ENCODE peak calls at places on chromosomes 1 and 21, in four cellular contexts. O is GM12878, A is HCT116, K is SK-N-SH. M is an unnamed sample.
A peak's percentile ranks its signal among the peaks of the same experiment; 100 is the strongest.

GRCh38 chr1:63073530-63074306 is 248.6 kb upstream of the FOXD3 start:
- DNase-seq in K (peak; percentile 69), O (no peak), A (no peak), M (peak; percentile 11)

GRCh38 chr21:24046816-24047443 is 1560.4 kb downstream of the MRPL39 start:
- DNase-seq in K (no peak), O (no peak), A (no peak), M (no peak)

GRCh38 chr1:211035821-211036380 is 98.0 kb downstream of the KCNH1 start:
- DNase-seq in K (no peak), A (no peak), O (no peak), M (no peak)

GRCh38 chr1:21814241-21814918 is 2.3 kb downstream of the LDLRAD2 start:
- DNase-seq in A (no peak), O (no peak), K (peak; percentile 94), M (no peak)

GRCh38 chr1:151309851-151310323 is 17.3 kb downstream of the PI4KB start:
- DNase-seq in A (no peak), O (no peak), K (peak; percentile 60), M (peak; percentile 57)

GRCh38 chr1:150877220-150877516 is 769 bp upstream of the ARNT start:
- DNase-seq in A (no peak), O (no peak), K (no peak), M (no peak)

GRCh38 chr1:98388431-98388830 is 273.1 kb upstream of the SNX7 start:
- DNase-seq in K (no peak), A (no peak), O (peak; percentile 20), M (no peak)

GRCh38 chr1:231869364-231869763 is 242.8 kb downstream of the DISC1 start:
- DNase-seq in O (no peak), K (no peak), A (no peak), M (no peak)

GRCh38 chr1:151661728-151662127 is 49.9 kb downstream of the SNX27 start:
- DNase-seq in O (no peak), K (no peak), A (no peak), M (no peak)

GRCh38 chr1:183267646-183268431 is 81.8 kb downstream of the LAMC2 start:
- DNase-seq in O (no peak), K (peak; percentile 29), A (no peak), M (no peak)

GRCh38 chr1:206693029-206693428 is 8.3 kb downstream of the MAPKAPK2 start:
- DNase-seq in A (no peak), O (no peak), K (no peak), M (no peak)

GRCh38 chr1:84721152-84721551 is 30.9 kb upstream of the SSX2IP start:
- DNase-seq in O (no peak), A (no peak), K (no peak), M (no peak)

GRCh38 chr1:232577809-232578208 is 52.1 kb downstream of the SIPA1L2 start:
- DNase-seq in A (no peak), K (no peak), O (no peak), M (no peak)

GRCh38 chr1:50110656-50111055 is 1.9 kb downstream of the ELAVL4 start:
- DNase-seq in A (no peak), O (no peak), K (no peak), M (no peak)

GRCh38 chr1:46533179-46533864 is 18.1 kb downstream of the KNCN start:
- DNase-seq in O (no peak), A (no peak), K (peak; percentile 77), M (no peak)

GRCh38 chr1:185733818-185734709 is at the start of gene HMCN1:
- DNase-seq in O (no peak), A (peak; percentile 41), K (peak; percentile 59), M (peak; percentile 81)

GRCh38 chr1:244860914-244861610 is 3.3 kb downstream of the HNRNPU start:
- DNase-seq in O (no peak), A (no peak), K (no peak), M (no peak)

GRCh38 chr1:244857761-244858160 is 6.6 kb downstream of the HNRNPU start:
- DNase-seq in K (no peak), O (no peak), A (no peak), M (no peak)

GRCh38 chr1:244860078-244860477 is 4.3 kb downstream of the HNRNPU start:
- DNase-seq in K (no peak), O (no peak), A (no peak), M (no peak)

GRCh38 chr1:244861683-244862082 is 2.7 kb downstream of the HNRNPU start:
- DNase-seq in A (no peak), O (no peak), K (no peak), M (no peak)

GRCh38 chr1:244858357-244858756 is 6.0 kb downstream of the HNRNPU start:
- DNase-seq in O (no peak), K (no peak), A (no peak), M (no peak)
- H3K36me3 ChIP-seq in O (peaks cover 59% of the 10 kb centered on the region), K (peaks cover 87% of the 10 kb centered on the region), A (peaks cover 85% of the 10 kb centered on the region), M (peaks cover 94% of the 10 kb centered on the region)

GRCh38 chr1:80509965-80510522 is 1290.7 kb upstream of the ADGRL2 start:
- DNase-seq in A (peak; percentile 0), O (no peak), K (no peak), M (peak; percentile 49)
- TF ChIP-seq YY1 in A (no peak), O (no peak), K (no peak), M (no peak)

GRCh38 chr1:40120128-40120527 is 23.1 kb upstream of the PPT1 start:
- DNase-seq in K (no peak), O (no peak), A (no peak), M (no peak)

GRCh38 chr1:40110389-40110788 is 13.3 kb upstream of the PPT1 start:
- DNase-seq in K (no peak), O (no peak), A (no peak), M (no peak)

GRCh38 chr1:40114400-40114799 is 17.3 kb upstream of the PPT1 start:
- DNase-seq in K (no peak), O (no peak), A (no peak), M (no peak)
- H3K27me3 ChIP-seq in K (peaks cover 22% of the 10 kb centered on the region), O (no peaks in the 10 kb centered on the region), A (no peaks in the 10 kb centered on the region), M (no peaks in the 10 kb centered on the region)

GRCh38 chr1:225850370-225850769 is 31.8 kb downstream of the TMEM63A start:
- DNase-seq in A (no peak), K (no peak), O (no peak), M (peak; percentile 78)
- H3K36me3 ChIP-seq in A (peaks cover 4% of the 10 kb centered on the region), K (no peaks in the 10 kb centered on the region), O (peaks cover 21% of the 10 kb centered on the region), M (peaks cover 64% of the 10 kb centered on the region)

DNA sequence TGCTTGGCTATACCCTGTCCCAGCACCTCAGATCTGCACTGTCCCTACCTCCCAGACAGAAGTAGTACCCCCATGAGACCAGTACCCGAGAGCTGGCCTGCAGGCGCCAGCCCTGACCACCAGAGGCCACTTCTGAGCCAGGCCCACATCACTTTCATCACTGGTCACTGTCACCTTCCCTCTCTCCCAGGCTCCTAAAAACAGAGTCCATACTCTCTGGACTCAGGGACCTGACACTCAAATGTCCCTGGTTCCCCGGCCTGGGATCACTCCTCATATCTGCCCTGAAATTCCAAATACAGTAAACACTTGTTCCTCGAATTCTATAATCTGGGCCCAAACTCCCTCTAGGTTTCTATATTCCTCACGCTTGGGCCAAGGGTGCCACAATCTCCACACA is 18.7 kb downstream of the TMEM53 start:
- DNase-seq in A (no peak), K (peak; percentile 75), O (no peak), M (no peak)
- TF ChIP-seq YY1 in A (no peak), K (no peak), O (peak; percentile 21), M (no peak)

DNA sequence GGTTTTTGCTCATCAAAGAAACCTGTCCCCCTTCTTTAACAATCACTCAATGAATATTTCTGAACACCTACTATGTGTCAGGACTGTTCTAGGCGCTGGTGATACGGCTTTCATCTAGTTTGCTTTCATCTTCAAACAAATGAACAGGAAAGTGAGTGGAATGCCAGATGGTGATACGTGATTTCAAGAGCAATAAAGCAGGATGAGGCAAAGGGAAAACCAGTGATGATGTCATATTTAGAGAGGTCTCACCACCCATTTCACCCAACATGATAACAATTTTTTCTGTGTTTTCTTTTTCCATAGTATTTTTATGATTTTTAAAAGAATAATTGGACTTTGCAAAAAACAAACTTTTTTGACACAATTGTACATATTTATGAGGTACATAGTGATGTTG is 11.3 kb upstream of the SLC6A17 start:
- DNase-seq in O (no peak), K (no peak), A (no peak), M (no peak)
- H3K27me3 ChIP-seq in O (peaks cover 1% of the 10 kb centered on the region), K (peaks cover 26% of the 10 kb centered on the region), A (peaks cover 36% of the 10 kb centered on the region), M (peaks cover 11% of the 10 kb centered on the region)